ENCODE peak calls at places on chromosomes 5 and 9, in five cellular contexts. One of them, this sample, is unnamed.

GRCh38 chr9:93290495-93291434 is 106.8 kb downstream of the WNK2 start:
- DNase-seq in GM18507: no peak
- DNase-seq in HTR-8/SVneo: no peak
- DNase-seq in mammary epithelial cell: no peak
- DNase-seq in HT-29: no peak
- DNase-seq in this sample: no peak

GRCh38 chr5:157917909-157918809 is 59.2 kb upstream of the CLINT1 start:
- DNase-seq in GM18507: no peak
- DNase-seq in HTR-8/SVneo: peak
- DNase-seq in mammary epithelial cell: peak
- DNase-seq in HT-29: peak
- DNase-seq in this sample: peak

GRCh38 chr5:59608745-59609144 is 284.8 kb downstream of the PDE4D start:
- DNase-seq in GM18507: no peak
- DNase-seq in HTR-8/SVneo: no peak
- DNase-seq in mammary epithelial cell: no peak
- DNase-seq in HT-29: no peak
- DNase-seq in this sample: peak

GRCh38 chr5:60959156-60959555 is 14.2 kb downstream of the NDUFAF2 start:
- DNase-seq in GM18507: no peak
- DNase-seq in HTR-8/SVneo: peak
- DNase-seq in mammary epithelial cell: peak
- DNase-seq in HT-29: peak
- DNase-seq in this sample: peak

GRCh38 chr5:57207007-57207653 is 33.3 kb downstream of the GPBP1 start:
- DNase-seq in GM18507: no peak
- DNase-seq in HTR-8/SVneo: no peak
- DNase-seq in mammary epithelial cell: no peak
- DNase-seq in HT-29: no peak
- DNase-seq in this sample: no peak

GRCh38 chr5:31149072-31149471 is 44.4 kb upstream of the CDH6 start:
- DNase-seq in GM18507: no peak
- DNase-seq in HTR-8/SVneo: no peak
- DNase-seq in mammary epithelial cell: no peak
- DNase-seq in HT-29: no peak
- DNase-seq in this sample: no peak

GRCh38 chr9:127778280-127779135 is at the start of gene SH2D3C:
- DNase-seq in GM18507: no peak
- DNase-seq in HTR-8/SVneo: no peak
- DNase-seq in mammary epithelial cell: no peak
- DNase-seq in HT-29: no peak
- DNase-seq in this sample: no peak

GRCh38 chr5:149750596-149750995 is 20.5 kb downstream of the PPARGC1B start:
- DNase-seq in GM18507: no peak
- DNase-seq in HTR-8/SVneo: no peak
- DNase-seq in mammary epithelial cell: no peak
- DNase-seq in HT-29: no peak
- DNase-seq in this sample: no peak

GRCh38 chr5:135955525-135955924 is 742 bp upstream of the LECT2 start:
- DNase-seq in GM18507: no peak
- DNase-seq in HTR-8/SVneo: no peak
- DNase-seq in mammary epithelial cell: no peak
- DNase-seq in HT-29: no peak
- DNase-seq in this sample: no peak

GRCh38 chr5:71943874-71944273 is 163.4 kb upstream of the MAP1B start:
- DNase-seq in GM18507: no peak
- DNase-seq in HTR-8/SVneo: no peak
- DNase-seq in mammary epithelial cell: no peak
- DNase-seq in HT-29: no peak
- DNase-seq in this sample: no peak

GRCh38 chr5:132296412-132297001 is 2.3 kb downstream of the SLC22A4 start:
- DNase-seq in GM18507: no peak
- DNase-seq in HTR-8/SVneo: no peak
- DNase-seq in mammary epithelial cell: no peak
- DNase-seq in HT-29: no peak
- DNase-seq in this sample: no peak

GRCh38 chr9:123257276-123257675 is 11.1 kb downstream of the STRBP start:
- DNase-seq in GM18507: no peak
- DNase-seq in HTR-8/SVneo: no peak
- DNase-seq in mammary epithelial cell: no peak
- DNase-seq in HT-29: no peak
- DNase-seq in this sample: no peak

GRCh38 chr5:126926152-126926551 is 104.2 kb downstream of the MARCHF3 start:
- DNase-seq in GM18507: no peak
- DNase-seq in HTR-8/SVneo: no peak
- DNase-seq in mammary epithelial cell: no peak
- DNase-seq in HT-29: no peak
- DNase-seq in this sample: no peak

This sample was measured in mesenchymal stem cell.